ENCODE peak calls at places on chromosomes 6 and 20, in six cellular contexts. One of them, this sample, is unnamed.

GRCh38 chr20:38649275-38649891 is 47.8 kb downstream of the ARHGAP40 start:
- DNase-seq in MM.1S: no peak
- DNase-seq in HL-60: no peak
- DNase-seq in stimulated activated CD4-positive, alpha-beta T cell treated with anti-CD3 and anti-CD28 coated beads, Interleukin-1b, Interleukin-23, amount 100 ng/mL, for 1 hour: no peak
- DNase-seq in GM12891: no peak
- DNase-seq in left kidney: peak; percentile 72
- DNase-seq in this sample: no peak

GRCh38 chr6:46996860-46997641 is 45.1 kb downstream of the ADGRF1 start:
- DNase-seq in HL-60: no peak
- DNase-seq in stimulated activated CD4-positive, alpha-beta T cell treated with anti-CD3 and anti-CD28 coated beads, Interleukin-1b, Interleukin-23, amount 100 ng/mL, for 1 hour: no peak
- DNase-seq in left kidney: no peak
- DNase-seq in MM.1S: no peak
- DNase-seq in GM12891: no peak
- DNase-seq in this sample: no peak

GRCh38 chr6:169787797-169788196 is 36.4 kb downstream of the ERMARD start:
- DNase-seq in GM12891: no peak
- DNase-seq in left kidney: no peak
- DNase-seq in MM.1S: no peak
- DNase-seq in stimulated activated CD4-positive, alpha-beta T cell treated with anti-CD3 and anti-CD28 coated beads, Interleukin-1b, Interleukin-23, amount 100 ng/mL, for 1 hour: no peak
- DNase-seq in HL-60: no peak
- DNase-seq in this sample: no peak

GRCh38 chr6:68108243-68108835 is 526.7 kb upstream of the ADGRB3 start:
- DNase-seq in MM.1S: no peak
- DNase-seq in left kidney: no peak
- DNase-seq in GM12891: no peak
- DNase-seq in stimulated activated CD4-positive, alpha-beta T cell treated with anti-CD3 and anti-CD28 coated beads, Interleukin-1b, Interleukin-23, amount 100 ng/mL, for 1 hour: no peak
- DNase-seq in HL-60: no peak
- DNase-seq in this sample: no peak

GRCh38 chr6:51562198-51562597 is 525.2 kb downstream of the PKHD1 start:
- DNase-seq in stimulated activated CD4-positive, alpha-beta T cell treated with anti-CD3 and anti-CD28 coated beads, Interleukin-1b, Interleukin-23, amount 100 ng/mL, for 1 hour: no peak
- DNase-seq in HL-60: no peak
- DNase-seq in left kidney: no peak
- DNase-seq in GM12891: no peak
- DNase-seq in MM.1S: peak; percentile 63
- DNase-seq in this sample: no peak

GRCh38 chr20:6731951-6732580 is 35.4 kb upstream of the BMP2 start:
- DNase-seq in left kidney: no peak
- DNase-seq in GM12891: no peak
- DNase-seq in HL-60: no peak
- DNase-seq in stimulated activated CD4-positive, alpha-beta T cell treated with anti-CD3 and anti-CD28 coated beads, Interleukin-1b, Interleukin-23, amount 100 ng/mL, for 1 hour: no peak
- DNase-seq in MM.1S: no peak
- DNase-seq in this sample: no peak

GRCh38 chr20:1644101-1644962 is 13.2 kb downstream of the SIRPG start:
- DNase-seq in HL-60: no peak
- DNase-seq in stimulated activated CD4-positive, alpha-beta T cell treated with anti-CD3 and anti-CD28 coated beads, Interleukin-1b, Interleukin-23, amount 100 ng/mL, for 1 hour: no peak
- DNase-seq in MM.1S: no peak
- DNase-seq in GM12891: no peak
- DNase-seq in left kidney: no peak
- DNase-seq in this sample: no peak

GRCh38 chr6:135867332-135867731 is 15.8 kb downstream of the PDE7B start:
- DNase-seq in left kidney: no peak
- DNase-seq in MM.1S: no peak
- DNase-seq in GM12891: no peak
- DNase-seq in HL-60: no peak
- DNase-seq in stimulated activated CD4-positive, alpha-beta T cell treated with anti-CD3 and anti-CD28 coated beads, Interleukin-1b, Interleukin-23, amount 100 ng/mL, for 1 hour: no peak
- DNase-seq in this sample: no peak

GRCh38 chr6:27502508-27503435 is 29.9 kb upstream of the ZNF184 start:
- DNase-seq in HL-60: peak; percentile 31
- DNase-seq in stimulated activated CD4-positive, alpha-beta T cell treated with anti-CD3 and anti-CD28 coated beads, Interleukin-1b, Interleukin-23, amount 100 ng/mL, for 1 hour: peak; percentile 57
- DNase-seq in GM12891: no peak
- DNase-seq in left kidney: peak; percentile 71
- DNase-seq in MM.1S: peak; percentile 84
- DNase-seq in this sample: no peak

GRCh38 chr20:19867074-19867473 is 109.0 kb downstream of the RIN2 start:
- DNase-seq in MM.1S: no peak
- DNase-seq in left kidney: no peak
- DNase-seq in HL-60: peak; percentile 7
- DNase-seq in GM12891: no peak
- DNase-seq in stimulated activated CD4-positive, alpha-beta T cell treated with anti-CD3 and anti-CD28 coated beads, Interleukin-1b, Interleukin-23, amount 100 ng/mL, for 1 hour: no peak
- DNase-seq in this sample: no peak

GRCh38 chr20:25376886-25377285 is 13.7 kb downstream of the ABHD12 start:
- DNase-seq in stimulated activated CD4-positive, alpha-beta T cell treated with anti-CD3 and anti-CD28 coated beads, Interleukin-1b, Interleukin-23, amount 100 ng/mL, for 1 hour: no peak
- DNase-seq in MM.1S: no peak
- DNase-seq in left kidney: no peak
- DNase-seq in HL-60: no peak
- DNase-seq in GM12891: no peak
- DNase-seq in this sample: no peak

GRCh38 chr6:34934516-34934915 is 45.5 kb downstream of the ANKS1A start:
- DNase-seq in stimulated activated CD4-positive, alpha-beta T cell treated with anti-CD3 and anti-CD28 coated beads, Interleukin-1b, Interleukin-23, amount 100 ng/mL, for 1 hour: no peak
- DNase-seq in HL-60: no peak
- DNase-seq in MM.1S: no peak
- DNase-seq in GM12891: no peak
- DNase-seq in left kidney: peak; percentile 42
- DNase-seq in this sample: no peak

GRCh38 chr6:43286995-43287716 is 10.9 kb upstream of the SLC22A7 start:
- DNase-seq in GM12891: no peak
- DNase-seq in left kidney: peak; percentile 68
- DNase-seq in MM.1S: no peak
- DNase-seq in HL-60: no peak
- DNase-seq in stimulated activated CD4-positive, alpha-beta T cell treated with anti-CD3 and anti-CD28 coated beads, Interleukin-1b, Interleukin-23, amount 100 ng/mL, for 1 hour: no peak
- DNase-seq in this sample: no peak

GRCh38 chr6:107536183-107536582 is 46.3 kb downstream of the SOBP start:
- DNase-seq in MM.1S: peak; percentile 76
- DNase-seq in left kidney: no peak
- DNase-seq in GM12891: no peak
- DNase-seq in stimulated activated CD4-positive, alpha-beta T cell treated with anti-CD3 and anti-CD28 coated beads, Interleukin-1b, Interleukin-23, amount 100 ng/mL, for 1 hour: no peak
- DNase-seq in HL-60: no peak
- DNase-seq in this sample: no peak

GRCh38 chr6:25370175-25371036 is 91.2 kb downstream of the CARMIL1 start:
- DNase-seq in GM12891: no peak
- DNase-seq in MM.1S: peak; percentile 46
- DNase-seq in HL-60: no peak
- DNase-seq in stimulated activated CD4-positive, alpha-beta T cell treated with anti-CD3 and anti-CD28 coated beads, Interleukin-1b, Interleukin-23, amount 100 ng/mL, for 1 hour: no peak
- DNase-seq in left kidney: no peak
- DNase-seq in this sample: no peak

GRCh38 chr20:63520939-63521601 is 505 bp downstream of the PPDPF start:
- DNase-seq in left kidney: peak; percentile 91
- DNase-seq in HL-60: peak; percentile 71
- DNase-seq in MM.1S: peak; percentile 79
- DNase-seq in stimulated activated CD4-positive, alpha-beta T cell treated with anti-CD3 and anti-CD28 coated beads, Interleukin-1b, Interleukin-23, amount 100 ng/mL, for 1 hour: peak; percentile 45
- DNase-seq in GM12891: no peak
- DNase-seq in this sample: peak; percentile 49

GRCh38 chr6:139525415-139525814 is 151.0 kb upstream of the CITED2 start:
- DNase-seq in stimulated activated CD4-positive, alpha-beta T cell treated with anti-CD3 and anti-CD28 coated beads, Interleukin-1b, Interleukin-23, amount 100 ng/mL, for 1 hour: no peak
- DNase-seq in GM12891: no peak
- DNase-seq in left kidney: no peak
- DNase-seq in MM.1S: no peak
- DNase-seq in HL-60: no peak
- DNase-seq in this sample: no peak

GRCh38 chr6:34179106-34179720 is 33.3 kb upstream of the GRM4 start:
- DNase-seq in GM12891: no peak
- DNase-seq in stimulated activated CD4-positive, alpha-beta T cell treated with anti-CD3 and anti-CD28 coated beads, Interleukin-1b, Interleukin-23, amount 100 ng/mL, for 1 hour: no peak
- DNase-seq in HL-60: no peak
- DNase-seq in MM.1S: no peak
- DNase-seq in left kidney: no peak
- DNase-seq in this sample: no peak

GRCh38 chr6:15736023-15736696 is 73.3 kb upstream of the DTNBP1 start:
- DNase-seq in stimulated activated CD4-positive, alpha-beta T cell treated with anti-CD3 and anti-CD28 coated beads, Interleukin-1b, Interleukin-23, amount 100 ng/mL, for 1 hour: no peak
- DNase-seq in left kidney: no peak
- DNase-seq in MM.1S: no peak
- DNase-seq in GM12891: no peak
- DNase-seq in HL-60: no peak
- DNase-seq in this sample: no peak

GRCh38 chr6:48423640-48424365 is 312.8 kb upstream of the PTCHD4 start:
- DNase-seq in HL-60: no peak
- DNase-seq in stimulated activated CD4-positive, alpha-beta T cell treated with anti-CD3 and anti-CD28 coated beads, Interleukin-1b, Interleukin-23, amount 100 ng/mL, for 1 hour: no peak
- DNase-seq in left kidney: no peak
- DNase-seq in GM12891: no peak
- DNase-seq in MM.1S: no peak
- DNase-seq in this sample: no peak

GRCh38 chr20:50335105-50335504 is 144.5 kb downstream of the CEBPB start:
- DNase-seq in left kidney: peak; percentile 86
- DNase-seq in MM.1S: no peak
- DNase-seq in HL-60: no peak
- DNase-seq in stimulated activated CD4-positive, alpha-beta T cell treated with anti-CD3 and anti-CD28 coated beads, Interleukin-1b, Interleukin-23, amount 100 ng/mL, for 1 hour: no peak
- DNase-seq in GM12891: no peak
- DNase-seq in this sample: no peak

GRCh38 chr20:19834287-19834686 is 76.2 kb downstream of the RIN2 start:
- DNase-seq in HL-60: no peak
- DNase-seq in left kidney: peak; percentile 20
- DNase-seq in stimulated activated CD4-positive, alpha-beta T cell treated with anti-CD3 and anti-CD28 coated beads, Interleukin-1b, Interleukin-23, amount 100 ng/mL, for 1 hour: no peak
- DNase-seq in GM12891: no peak
- DNase-seq in MM.1S: no peak
- DNase-seq in this sample: no peak

GRCh38 chr6:136657629-136658028 is 107.4 kb upstream of the MAP7 start:
- DNase-seq in left kidney: peak; percentile 15
- DNase-seq in GM12891: no peak
- DNase-seq in HL-60: no peak
- DNase-seq in MM.1S: no peak
- DNase-seq in stimulated activated CD4-positive, alpha-beta T cell treated with anti-CD3 and anti-CD28 coated beads, Interleukin-1b, Interleukin-23, amount 100 ng/mL, for 1 hour: no peak
- DNase-seq in this sample: no peak

GRCh38 chr6:163620670-163621330 is 206.3 kb downstream of the QKI start:
- DNase-seq in HL-60: no peak
- DNase-seq in MM.1S: peak; percentile 39
- DNase-seq in left kidney: peak; percentile 34
- DNase-seq in stimulated activated CD4-positive, alpha-beta T cell treated with anti-CD3 and anti-CD28 coated beads, Interleukin-1b, Interleukin-23, amount 100 ng/mL, for 1 hour: no peak
- DNase-seq in GM12891: no peak
- DNase-seq in this sample: no peak

GRCh38 chr20:3243718-3244358 is 4.8 kb upstream of the SLC4A11 start:
- DNase-seq in left kidney: no peak
- DNase-seq in stimulated activated CD4-positive, alpha-beta T cell treated with anti-CD3 and anti-CD28 coated beads, Interleukin-1b, Interleukin-23, amount 100 ng/mL, for 1 hour: no peak
- DNase-seq in GM12891: no peak
- DNase-seq in MM.1S: no peak
- DNase-seq in HL-60: no peak
- DNase-seq in this sample: no peak

GRCh38 chr6:83781506-83781905 is 71.7 kb upstream of the RIPPLY2 start:
- DNase-seq in left kidney: no peak
- DNase-seq in stimulated activated CD4-positive, alpha-beta T cell treated with anti-CD3 and anti-CD28 coated beads, Interleukin-1b, Interleukin-23, amount 100 ng/mL, for 1 hour: no peak
- DNase-seq in HL-60: no peak
- DNase-seq in MM.1S: no peak
- DNase-seq in GM12891: no peak
- DNase-seq in this sample: no peak

GRCh38 chr20:37095108-37095608 is 639 bp downstream of the RBL1 start:
- DNase-seq in stimulated activated CD4-positive, alpha-beta T cell treated with anti-CD3 and anti-CD28 coated beads, Interleukin-1b, Interleukin-23, amount 100 ng/mL, for 1 hour: no peak
- DNase-seq in left kidney: no peak
- DNase-seq in HL-60: no peak
- DNase-seq in GM12891: peak; percentile 18
- DNase-seq in MM.1S: peak; percentile 58
- DNase-seq in this sample: no peak

GRCh38 chr6:133130863-133131262 is 110.3 kb upstream of the EYA4 start:
- DNase-seq in HL-60: no peak
- DNase-seq in stimulated activated CD4-positive, alpha-beta T cell treated with anti-CD3 and anti-CD28 coated beads, Interleukin-1b, Interleukin-23, amount 100 ng/mL, for 1 hour: no peak
- DNase-seq in MM.1S: no peak
- DNase-seq in GM12891: no peak
- DNase-seq in left kidney: peak; percentile 3
- DNase-seq in this sample: no peak

GRCh38 chr20:54044156-54044555 is 26.2 kb downstream of the BCAS1 start:
- DNase-seq in MM.1S: no peak
- DNase-seq in GM12891: no peak
- DNase-seq in left kidney: no peak
- DNase-seq in HL-60: peak; percentile 49
- DNase-seq in stimulated activated CD4-positive, alpha-beta T cell treated with anti-CD3 and anti-CD28 coated beads, Interleukin-1b, Interleukin-23, amount 100 ng/mL, for 1 hour: no peak
- DNase-seq in this sample: no peak

GRCh38 chr6:50661636-50662035 is 51.7 kb upstream of the TFAP2D start:
- DNase-seq in stimulated activated CD4-positive, alpha-beta T cell treated with anti-CD3 and anti-CD28 coated beads, Interleukin-1b, Interleukin-23, amount 100 ng/mL, for 1 hour: no peak
- DNase-seq in left kidney: no peak
- DNase-seq in HL-60: no peak
- DNase-seq in GM12891: no peak
- DNase-seq in MM.1S: no peak
- DNase-seq in this sample: no peak

GRCh38 chr20:54129350-54129749 is 44.4 kb downstream of the CYP24A1 start:
- DNase-seq in MM.1S: no peak
- DNase-seq in HL-60: no peak
- DNase-seq in stimulated activated CD4-positive, alpha-beta T cell treated with anti-CD3 and anti-CD28 coated beads, Interleukin-1b, Interleukin-23, amount 100 ng/mL, for 1 hour: no peak
- DNase-seq in GM12891: no peak
- DNase-seq in left kidney: no peak
- DNase-seq in this sample: no peak

GRCh38 chr20:36113015-36113414 is 41.5 kb upstream of the EPB41L1 start:
- DNase-seq in HL-60: no peak
- DNase-seq in left kidney: no peak
- DNase-seq in GM12891: no peak
- DNase-seq in MM.1S: no peak
- DNase-seq in stimulated activated CD4-positive, alpha-beta T cell treated with anti-CD3 and anti-CD28 coated beads, Interleukin-1b, Interleukin-23, amount 100 ng/mL, for 1 hour: no peak
- DNase-seq in this sample: no peak

GRCh38 chr20:35020108-35021031 is 64.7 kb downstream of the MYH7B start:
- DNase-seq in MM.1S: no peak
- DNase-seq in HL-60: no peak
- DNase-seq in stimulated activated CD4-positive, alpha-beta T cell treated with anti-CD3 and anti-CD28 coated beads, Interleukin-1b, Interleukin-23, amount 100 ng/mL, for 1 hour: no peak
- DNase-seq in GM12891: no peak
- DNase-seq in left kidney: no peak
- DNase-seq in this sample: no peak

GRCh38 chr20:11140359-11140758 is 466.6 kb upstream of the JAG1 start:
- DNase-seq in stimulated activated CD4-positive, alpha-beta T cell treated with anti-CD3 and anti-CD28 coated beads, Interleukin-1b, Interleukin-23, amount 100 ng/mL, for 1 hour: no peak
- DNase-seq in GM12891: no peak
- DNase-seq in MM.1S: no peak
- DNase-seq in HL-60: no peak
- DNase-seq in left kidney: no peak
- DNase-seq in this sample: no peak

GRCh38 chr6:46959419-46959818 is 37.7 kb upstream of the ADGRF5 start:
- DNase-seq in HL-60: no peak
- DNase-seq in stimulated activated CD4-positive, alpha-beta T cell treated with anti-CD3 and anti-CD28 coated beads, Interleukin-1b, Interleukin-23, amount 100 ng/mL, for 1 hour: no peak
- DNase-seq in GM12891: no peak
- DNase-seq in left kidney: no peak
- DNase-seq in MM.1S: no peak
- DNase-seq in this sample: no peak

GRCh38 chr6:70520575-70520974 is 46.2 kb upstream of the SDHAF4 start:
- DNase-seq in left kidney: peak; percentile 8
- DNase-seq in HL-60: no peak
- DNase-seq in stimulated activated CD4-positive, alpha-beta T cell treated with anti-CD3 and anti-CD28 coated beads, Interleukin-1b, Interleukin-23, amount 100 ng/mL, for 1 hour: no peak
- DNase-seq in MM.1S: peak; percentile 11
- DNase-seq in GM12891: no peak
- DNase-seq in this sample: no peak

GRCh38 chr20:22464312-22465003 is 119.9 kb downstream of the FOXA2 start:
- DNase-seq in GM12891: no peak
- DNase-seq in HL-60: no peak
- DNase-seq in MM.1S: no peak
- DNase-seq in stimulated activated CD4-positive, alpha-beta T cell treated with anti-CD3 and anti-CD28 coated beads, Interleukin-1b, Interleukin-23, amount 100 ng/mL, for 1 hour: no peak
- DNase-seq in left kidney: no peak
- DNase-seq in this sample: no peak

GRCh38 chr20:19070681-19071441 is 141.6 kb upstream of the SLC24A3 start:
- DNase-seq in MM.1S: no peak
- DNase-seq in HL-60: peak; percentile 20
- DNase-seq in stimulated activated CD4-positive, alpha-beta T cell treated with anti-CD3 and anti-CD28 coated beads, Interleukin-1b, Interleukin-23, amount 100 ng/mL, for 1 hour: no peak
- DNase-seq in left kidney: no peak
- DNase-seq in GM12891: no peak
- DNase-seq in this sample: no peak

This sample was measured in NCI-H1048.